ENCODE peak calls at places on chromosomes 6 and 20, in eight cellular contexts. H, G, Z, N, I, O, K and W are unnamed samples.
A peak's percentile ranks its signal among the peaks of the same experiment; 100 is the strongest.

GRCh38 chr6:140201787-140202458 is 827.5 kb upstream of the CITED2 start:
- DNase-seq in H (no peak), G (no peak), Z (no peak), N (no peak), I (no peak), O (no peak), K (no peak), W (no peak)

GRCh38 chr6:47034421-47034820 is 7.7 kb downstream of the ADGRF1 start:
- DNase-seq in H (no peak), G (peak; percentile 54), Z (no peak), N (no peak), I (no peak), O (peak; percentile 10), K (no peak), W (no peak)

GRCh38 chr6:143127941-143128340 is 67.3 kb downstream of the AIG1 start:
- DNase-seq in H (no peak), G (no peak), Z (no peak), N (no peak), I (no peak), O (no peak), K (no peak), W (no peak)

GRCh38 chr6:37920667-37921066 is 101.1 kb downstream of the ZFAND3 start:
- DNase-seq in H (no peak), G (no peak), Z (no peak), N (no peak), I (no peak), O (no peak), K (no peak), W (no peak)

GRCh38 chr6:152943260-152943897 is 39.5 kb downstream of the FBXO5 start:
- DNase-seq in H (no peak), G (no peak), Z (no peak), N (no peak), I (no peak), O (no peak), K (no peak), W (no peak)

GRCh38 chr20:40305303-40305702 is 383.7 kb downstream of the MAFB start:
- DNase-seq in H (no peak), G (no peak), Z (no peak), N (no peak), I (no peak), O (no peak), K (no peak), W (no peak)

GRCh38 chr6:20706293-20707165 is 172.3 kb downstream of the CDKAL1 start:
- DNase-seq in H (no peak), G (peak; percentile 82), Z (no peak), N (no peak), I (peak; percentile 80), O (no peak), K (peak; percentile 25), W (peak; percentile 48)

GRCh38 chr20:8132632-8133587 is 844 bp downstream of the PLCB1 start:
- DNase-seq in H (peak; percentile 53), G (peak; percentile 40), Z (peak; percentile 52), N (peak; percentile 77), I (peak; percentile 21), O (peak; percentile 51), K (peak; percentile 39), W (no peak)

GRCh38 chr20:54257090-54257816 is 49.4 kb downstream of the PFDN4 start:
- DNase-seq in H (no peak), G (peak; percentile 95), Z (no peak), N (no peak), I (peak; percentile 95), O (peak; percentile 95), K (peak; percentile 95), W (peak; percentile 92)

GRCh38 chr6:24646771-24647170 is 780 bp upstream of the KIAA0319 start:
- DNase-seq in H (no peak), G (peak; percentile 71), Z (no peak), N (no peak), I (peak; percentile 11), O (peak; percentile 18), K (no peak), W (no peak)

GRCh38 chr6:63527658-63528514 is 44.4 kb upstream of the LOC128125822 start:
- DNase-seq in H (no peak), G (peak; percentile 98), Z (peak; percentile 74), N (no peak), I (peak; percentile 100), O (peak; percentile 95), K (peak; percentile 92), W (peak; percentile 100)

GRCh38 chr6:89559487-89559886 is 79.1 kb downstream of the LYRM2 start:
- DNase-seq in H (no peak), G (no peak), Z (no peak), N (no peak), I (no peak), O (peak; percentile 14), K (peak; percentile 13), W (no peak)

GRCh38 chr20:48921883-48922867 is 664 bp downstream of the ARFGEF2 start:
- DNase-seq in H (no peak), G (peak; percentile 53), Z (peak; percentile 76), N (peak; percentile 81), I (peak; percentile 37), O (no peak), K (peak; percentile 37), W (no peak)

GRCh38 chr20:19406371-19406770 is 193.9 kb downstream of the SLC24A3 start:
- DNase-seq in H (no peak), G (no peak), Z (no peak), N (no peak), I (no peak), O (no peak), K (no peak), W (no peak)

GRCh38 chr20:53524589-53525311 is 68.9 kb downstream of the ZNF217 start:
- DNase-seq in H (no peak), G (no peak), Z (no peak), N (no peak), I (no peak), O (no peak), K (no peak), W (no peak)

GRCh38 chr6:26332843-26333242 is 32.2 kb upstream of the BTN3A2 start:
- DNase-seq in H (no peak), G (no peak), Z (no peak), N (no peak), I (no peak), O (no peak), K (no peak), W (no peak)
- H3K4me3 ChIP-seq in H (no peak overlapping the region), G (no peak overlapping the region), Z (no peak overlapping the region), N (no peak overlapping the region), I (no peak overlapping the region), O (no peak overlapping the region), K (no peak overlapping the region), W (no peak overlapping the region)

GRCh38 chr6:151324079-151324825 is 67.1 kb downstream of the ZBTB2 start:
- DNase-seq in H (peak; percentile 76), G (peak; percentile 91), Z (peak; percentile 86), N (peak; percentile 95), I (peak; percentile 97), O (peak; percentile 93), K (peak; percentile 92), W (peak; percentile 80)

GRCh38 chr6:151321438-151321837 is 69.9 kb downstream of the ZBTB2 start:
- DNase-seq in H (no peak), G (no peak), Z (no peak), N (no peak), I (no peak), O (no peak), K (no peak), W (no peak)

GRCh38 chr6:151327079-151327478 is 64.3 kb downstream of the ZBTB2 start:
- DNase-seq in H (no peak), G (no peak), Z (no peak), N (no peak), I (no peak), O (peak; percentile 28), K (no peak), W (no peak)

GRCh38 chr6:151322570-151322969 is 68.8 kb downstream of the ZBTB2 start:
- DNase-seq in H (no peak), G (no peak), Z (no peak), N (no peak), I (no peak), O (no peak), K (no peak), W (no peak)

DNA sequence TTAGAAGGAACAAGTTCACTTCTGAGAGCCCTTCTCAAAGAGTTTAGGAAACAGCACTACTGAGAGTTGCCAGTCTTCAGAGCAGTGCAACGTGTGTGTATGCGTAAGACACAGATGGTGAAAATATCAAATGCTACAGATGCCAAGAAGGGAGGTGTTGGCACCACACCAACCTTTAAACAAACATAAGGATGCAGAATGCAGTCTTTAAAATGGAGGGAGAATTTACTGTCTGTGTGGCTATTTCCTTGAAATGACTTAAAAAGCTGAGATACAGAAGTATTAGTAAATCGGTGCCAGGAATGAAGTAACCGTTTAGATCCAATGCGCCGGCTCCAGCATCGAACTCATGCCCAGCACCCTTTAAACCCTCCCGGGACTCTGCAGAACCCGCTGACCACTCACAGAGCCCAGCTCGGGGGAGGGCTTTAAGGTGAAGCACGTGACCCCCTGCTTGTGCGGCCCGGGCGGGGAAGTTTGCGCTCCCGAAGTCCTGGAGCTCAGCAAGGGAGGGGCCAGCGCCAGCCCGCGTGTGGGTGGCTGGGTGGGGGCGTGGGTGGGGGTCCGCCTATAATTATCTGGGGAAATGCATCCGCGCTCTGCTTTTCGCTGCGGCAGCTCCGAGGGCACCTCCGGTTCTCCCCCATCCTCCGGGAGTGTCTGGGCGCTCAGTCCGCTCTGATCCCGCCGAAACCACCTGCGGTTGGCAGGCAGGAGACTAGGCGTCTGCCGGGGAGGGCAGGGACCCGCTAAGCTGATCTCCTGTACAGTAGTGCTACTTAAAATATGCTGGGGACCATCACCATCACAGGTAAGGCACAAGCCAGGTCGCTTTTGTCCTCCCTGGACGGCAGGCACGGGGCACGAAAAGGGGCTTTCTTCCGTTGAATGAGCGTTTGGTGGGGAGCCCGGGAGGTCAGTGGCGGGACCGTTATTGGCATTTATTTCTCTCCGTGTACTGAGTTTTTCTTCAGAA is 66.0 kb downstream of the ZBTB2 start:
- DNase-seq in H (no peak), G (peak; percentile 71), Z (peak; percentile 71), N (peak; percentile 91), I (peak; percentile 86), O (peak; percentile 74), K (peak; percentile 76), W (peak; percentile 41)
- H3K4me3 ChIP-seq in H (peak overlapping the region; percentile 17), G (peak overlapping the region; percentile 77), Z (peak overlapping the region; percentile 36), N (peak overlapping the region; percentile 14), I (peak overlapping the region; percentile 77), O (peak overlapping the region; percentile 46), K (peak overlapping the region; percentile 71), W (peak overlapping the region; percentile 51)

GRCh38 chr6:144582939-144583613 is 297.9 kb downstream of the UTRN start:
- DNase-seq in H (peak; percentile 49), G (peak; percentile 39), Z (peak; percentile 64), N (no peak), I (peak; percentile 42), O (peak; percentile 46), K (no peak), W (no peak)
- H3K4me3 ChIP-seq in H (peak overlapping the region; percentile 32), G (peak overlapping the region; percentile 11), Z (no peak overlapping the region), N (no peak overlapping the region), I (peak overlapping the region; percentile 23), O (peak overlapping the region; percentile 16), K (peak overlapping the region; percentile 9), W (peak overlapping the region; percentile 13)

GRCh38 chr6:129287778-129288177 is 404.8 kb downstream of the LAMA2 start:
- DNase-seq in H (no peak), G (no peak), Z (no peak), N (no peak), I (no peak), O (no peak), K (no peak), W (no peak)

GRCh38 chr6:129297592-129297991 is 412.4 kb downstream of the ARHGAP18 start:
- DNase-seq in H (no peak), G (no peak), Z (no peak), N (no peak), I (no peak), O (no peak), K (no peak), W (no peak)

GRCh38 chr6:129289442-129289841 is 406.5 kb downstream of the LAMA2 start:
- DNase-seq in H (no peak), G (no peak), Z (no peak), N (no peak), I (no peak), O (no peak), K (no peak), W (no peak)

GRCh38 chr6:129292836-129293235 is 409.9 kb downstream of the LAMA2 start:
- DNase-seq in H (no peak), G (no peak), Z (no peak), N (no peak), I (no peak), O (no peak), K (no peak), W (no peak)
- H3K4me3 ChIP-seq in H (no peak overlapping the region), G (no peak overlapping the region), Z (no peak overlapping the region), N (no peak overlapping the region), I (no peak overlapping the region), O (no peak overlapping the region), K (no peak overlapping the region), W (no peak overlapping the region)